ENCODE peak calls at places on chromosome 21, in six cellular contexts. One of them, this sample, is unnamed.

GRCh38 chr21:16075594-16076282 is 346.0 kb downstream of the USP25 start:
- DNase-seq in brain microvascular endothelial cell: no peak
- DNase-seq in mammary epithelial cell: no peak
- DNase-seq in epithelial cell of proximal tubule: no peak
- DNase-seq in OCI-LY7: no peak
- DNase-seq in tibial nerve: no peak
- DNase-seq in this sample: no peak

GRCh38 chr21:42438316-42439205 is 34.9 kb downstream of the UBASH3A start:
- DNase-seq in brain microvascular endothelial cell: no peak
- DNase-seq in mammary epithelial cell: no peak
- DNase-seq in epithelial cell of proximal tubule: no peak
- DNase-seq in OCI-LY7: no peak
- DNase-seq in tibial nerve: no peak
- DNase-seq in this sample: no peak

GRCh38 chr21:26887241-26887640 is 42.0 kb upstream of the ADAMTS1 start:
- DNase-seq in brain microvascular endothelial cell: peak
- DNase-seq in mammary epithelial cell: no peak
- DNase-seq in epithelial cell of proximal tubule: no peak
- DNase-seq in OCI-LY7: no peak
- DNase-seq in tibial nerve: no peak
- DNase-seq in this sample: peak

GRCh38 chr21:42570841-42571387 is 57.3 kb downstream of the SLC37A1 start:
- DNase-seq in brain microvascular endothelial cell: no peak
- DNase-seq in mammary epithelial cell: no peak
- DNase-seq in epithelial cell of proximal tubule: no peak
- DNase-seq in OCI-LY7: no peak
- DNase-seq in tibial nerve: no peak
- DNase-seq in this sample: no peak

GRCh38 chr21:31221051-31221450 is 123.0 kb downstream of the TIAM1 start:
- DNase-seq in brain microvascular endothelial cell: no peak
- DNase-seq in mammary epithelial cell: no peak
- DNase-seq in epithelial cell of proximal tubule: no peak
- DNase-seq in OCI-LY7: no peak
- DNase-seq in tibial nerve: peak
- DNase-seq in this sample: no peak

GRCh38 chr21:43719748-43720538 is 1.0 kb downstream of the PDXK start:
- DNase-seq in brain microvascular endothelial cell: no peak
- DNase-seq in mammary epithelial cell: no peak
- DNase-seq in epithelial cell of proximal tubule: no peak
- DNase-seq in OCI-LY7: peak
- DNase-seq in tibial nerve: no peak
- DNase-seq in this sample: no peak

GRCh38 chr21:37758997-37759396 is 157.3 kb downstream of the KCNJ6 start:
- DNase-seq in brain microvascular endothelial cell: peak
- DNase-seq in mammary epithelial cell: peak
- DNase-seq in epithelial cell of proximal tubule: no peak
- DNase-seq in OCI-LY7: peak
- DNase-seq in tibial nerve: no peak
- DNase-seq in this sample: peak

GRCh38 chr21:25850126-25850831 is 115.5 kb downstream of the GABPA start:
- DNase-seq in brain microvascular endothelial cell: no peak
- DNase-seq in mammary epithelial cell: peak
- DNase-seq in epithelial cell of proximal tubule: no peak
- DNase-seq in OCI-LY7: no peak
- DNase-seq in tibial nerve: no peak
- DNase-seq in this sample: no peak

GRCh38 chr21:31658053-31658452 is 1.4 kb upstream of the SOD1 start:
- DNase-seq in brain microvascular endothelial cell: no peak
- DNase-seq in mammary epithelial cell: no peak
- DNase-seq in epithelial cell of proximal tubule: no peak
- DNase-seq in OCI-LY7: no peak
- DNase-seq in tibial nerve: no peak
- DNase-seq in this sample: no peak

GRCh38 chr21:42474043-42474831 is 21.8 kb downstream of the RSPH1 start:
- DNase-seq in brain microvascular endothelial cell: no peak
- DNase-seq in mammary epithelial cell: peak
- DNase-seq in epithelial cell of proximal tubule: peak
- DNase-seq in OCI-LY7: no peak
- DNase-seq in tibial nerve: no peak
- DNase-seq in this sample: peak

GRCh38 chr21:42523941-42524340 is 10.3 kb downstream of the SLC37A1 start:
- DNase-seq in brain microvascular endothelial cell: no peak
- DNase-seq in mammary epithelial cell: no peak
- DNase-seq in epithelial cell of proximal tubule: no peak
- DNase-seq in OCI-LY7: no peak
- DNase-seq in tibial nerve: no peak
- DNase-seq in this sample: no peak

GRCh38 chr21:42561742-42562141 is 48.1 kb downstream of the SLC37A1 start:
- DNase-seq in brain microvascular endothelial cell: no peak
- DNase-seq in mammary epithelial cell: no peak
- DNase-seq in epithelial cell of proximal tubule: no peak
- DNase-seq in OCI-LY7: peak
- DNase-seq in tibial nerve: no peak
- DNase-seq in this sample: no peak

GRCh38 chr21:21158376-21158918 is 160.2 kb downstream of the NCAM2 start:
- DNase-seq in brain microvascular endothelial cell: no peak
- DNase-seq in mammary epithelial cell: no peak
- DNase-seq in epithelial cell of proximal tubule: no peak
- DNase-seq in OCI-LY7: no peak
- DNase-seq in tibial nerve: no peak
- DNase-seq in this sample: no peak

GRCh38 chr21:26941436-26941835 is 25.5 kb downstream of the ADAMTS5 start:
- DNase-seq in brain microvascular endothelial cell: no peak
- DNase-seq in mammary epithelial cell: no peak
- DNase-seq in epithelial cell of proximal tubule: no peak
- DNase-seq in OCI-LY7: no peak
- DNase-seq in tibial nerve: no peak
- DNase-seq in this sample: peak

GRCh38 chr21:23488245-23488644 is 2119.0 kb downstream of the MRPL39 start:
- DNase-seq in brain microvascular endothelial cell: no peak
- DNase-seq in mammary epithelial cell: no peak
- DNase-seq in epithelial cell of proximal tubule: no peak
- DNase-seq in OCI-LY7: no peak
- DNase-seq in tibial nerve: no peak
- DNase-seq in this sample: no peak

GRCh38 chr21:46552274-46552673 is 52.6 kb downstream of the S100B start:
- DNase-seq in brain microvascular endothelial cell: no peak
- DNase-seq in mammary epithelial cell: no peak
- DNase-seq in epithelial cell of proximal tubule: no peak
- DNase-seq in OCI-LY7: no peak
- DNase-seq in tibial nerve: no peak
- DNase-seq in this sample: no peak

GRCh38 chr21:46550511-46550941 is 54.4 kb downstream of the S100B start:
- DNase-seq in brain microvascular endothelial cell: no peak
- DNase-seq in mammary epithelial cell: no peak
- DNase-seq in epithelial cell of proximal tubule: no peak
- DNase-seq in OCI-LY7: no peak
- DNase-seq in tibial nerve: no peak
- DNase-seq in this sample: no peak

GRCh38 chr21:46549650-46550049 is 55.2 kb downstream of the S100B start:
- DNase-seq in brain microvascular endothelial cell: no peak
- DNase-seq in mammary epithelial cell: no peak
- DNase-seq in epithelial cell of proximal tubule: no peak
- DNase-seq in OCI-LY7: no peak
- DNase-seq in tibial nerve: no peak
- DNase-seq in this sample: no peak

GRCh38 chr21:46552865-46553379 is 52.0 kb downstream of the S100B start:
- DNase-seq in brain microvascular endothelial cell: no peak
- DNase-seq in mammary epithelial cell: no peak
- DNase-seq in epithelial cell of proximal tubule: no peak
- DNase-seq in OCI-LY7: no peak
- DNase-seq in tibial nerve: no peak
- DNase-seq in this sample: no peak

DNA sequence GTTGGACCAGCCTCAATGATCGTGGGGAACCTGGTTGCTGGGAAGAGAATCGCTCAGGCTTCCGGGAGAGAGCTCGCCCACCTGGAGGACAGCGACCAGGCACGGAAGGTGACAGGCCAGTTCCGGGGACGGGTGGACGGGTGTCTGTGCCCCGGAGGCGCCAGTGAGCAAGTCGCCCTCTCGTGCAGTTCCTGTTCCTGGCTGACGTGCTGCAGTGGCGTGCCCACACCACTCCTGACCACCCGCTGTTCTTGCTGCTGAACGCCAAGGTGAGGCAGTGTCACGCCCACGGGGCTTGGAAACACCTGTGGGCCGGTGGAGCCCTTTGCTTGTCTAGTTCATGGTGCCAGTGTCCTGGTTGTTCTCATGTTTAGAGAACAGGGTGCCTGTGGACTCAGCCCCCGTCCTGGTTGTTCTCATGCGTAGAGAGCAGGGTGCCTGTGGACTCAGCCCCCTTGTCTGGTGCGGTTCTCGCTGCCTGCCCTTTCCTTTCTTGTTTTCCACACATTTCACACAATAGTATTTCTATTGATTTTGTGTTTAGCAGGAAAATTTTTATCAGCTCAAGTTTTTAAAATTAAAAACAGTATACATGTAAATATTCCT is 53.1 kb downstream of the S100B start:
- DNase-seq in brain microvascular endothelial cell: no peak
- DNase-seq in mammary epithelial cell: no peak
- DNase-seq in epithelial cell of proximal tubule: no peak
- DNase-seq in OCI-LY7: peak
- DNase-seq in tibial nerve: no peak
- DNase-seq in this sample: no peak
- H3K4me3 ChIP-seq in brain microvascular endothelial cell: no peak
- H3K4me3 ChIP-seq in mammary epithelial cell: no peak
- H3K4me3 ChIP-seq in epithelial cell of proximal tubule: no peak
- H3K4me3 ChIP-seq in OCI-LY7: peak
- H3K4me3 ChIP-seq in tibial nerve: no peak
- H3K4me3 ChIP-seq in this sample: no peak

GRCh38 chr21:33686386-33686785 is 44.1 kb downstream of the ITSN1 start:
- DNase-seq in brain microvascular endothelial cell: no peak
- DNase-seq in mammary epithelial cell: no peak
- DNase-seq in epithelial cell of proximal tubule: no peak
- DNase-seq in OCI-LY7: no peak
- DNase-seq in tibial nerve: no peak
- DNase-seq in this sample: no peak

GRCh38 chr21:33687634-33688033 is 45.3 kb downstream of the ITSN1 start:
- DNase-seq in brain microvascular endothelial cell: no peak
- DNase-seq in mammary epithelial cell: no peak
- DNase-seq in epithelial cell of proximal tubule: no peak
- DNase-seq in OCI-LY7: no peak
- DNase-seq in tibial nerve: no peak
- DNase-seq in this sample: no peak

GRCh38 chr21:33691945-33692594 is 49.8 kb downstream of the ITSN1 start:
- DNase-seq in brain microvascular endothelial cell: no peak
- DNase-seq in mammary epithelial cell: no peak
- DNase-seq in epithelial cell of proximal tubule: no peak
- DNase-seq in OCI-LY7: no peak
- DNase-seq in tibial nerve: no peak
- DNase-seq in this sample: no peak

GRCh38 chr21:33688343-33688742 is 46.0 kb downstream of the ITSN1 start:
- DNase-seq in brain microvascular endothelial cell: peak
- DNase-seq in mammary epithelial cell: no peak
- DNase-seq in epithelial cell of proximal tubule: no peak
- DNase-seq in OCI-LY7: no peak
- DNase-seq in tibial nerve: no peak
- DNase-seq in this sample: peak

GRCh38 chr21:33690874-33691273 is 48.6 kb downstream of the ITSN1 start:
- DNase-seq in brain microvascular endothelial cell: no peak
- DNase-seq in mammary epithelial cell: no peak
- DNase-seq in epithelial cell of proximal tubule: no peak
- DNase-seq in OCI-LY7: no peak
- DNase-seq in tibial nerve: no peak
- DNase-seq in this sample: no peak
- TF ChIP-seq CTCF in brain microvascular endothelial cell: no peak
- TF ChIP-seq CTCF in mammary epithelial cell: no peak
- TF ChIP-seq CTCF in epithelial cell of proximal tubule: no peak
- TF ChIP-seq CTCF in OCI-LY7: no peak
- TF ChIP-seq CTCF in tibial nerve: no peak
- TF ChIP-seq CTCF in this sample: no peak

DNA sequence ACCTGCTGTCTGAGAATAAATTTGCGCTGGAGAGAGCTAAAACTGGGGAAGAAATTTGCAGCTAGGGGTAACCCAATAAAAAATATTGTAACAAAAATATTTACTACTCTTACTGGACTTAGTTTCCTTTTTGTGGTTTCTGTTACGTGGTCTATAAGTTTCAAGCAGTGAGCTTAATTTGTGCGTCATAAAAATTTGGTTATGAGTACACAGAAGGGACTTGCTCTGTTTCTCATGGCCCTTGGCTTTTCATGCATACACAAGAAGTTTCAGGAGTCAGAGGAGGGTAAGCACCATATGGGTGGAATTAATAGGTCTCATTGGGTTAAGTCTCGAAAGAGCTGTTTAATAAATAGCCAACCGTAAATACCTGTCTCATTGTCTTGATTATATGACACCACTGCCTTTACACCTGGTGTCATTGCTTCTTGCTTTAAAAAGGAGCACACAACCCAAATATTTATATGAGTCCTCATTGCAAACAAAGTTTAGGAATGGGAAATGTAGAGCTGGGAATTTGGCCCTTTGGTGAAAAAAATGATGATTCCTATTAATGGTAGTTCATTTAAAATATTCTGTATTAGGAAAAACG is 1.9 kb downstream of the BACH1 start:
- DNase-seq in brain microvascular endothelial cell: no peak
- DNase-seq in mammary epithelial cell: no peak
- DNase-seq in epithelial cell of proximal tubule: no peak
- DNase-seq in OCI-LY7: peak
- DNase-seq in tibial nerve: no peak
- DNase-seq in this sample: no peak
- H3K4me3 ChIP-seq in brain microvascular endothelial cell: peak
- H3K4me3 ChIP-seq in mammary epithelial cell: peak
- H3K4me3 ChIP-seq in epithelial cell of proximal tubule: peak
- H3K4me3 ChIP-seq in OCI-LY7: peak
- H3K4me3 ChIP-seq in tibial nerve: peak
- H3K4me3 ChIP-seq in this sample: peak

GRCh38 chr21:28790335-28790734 is 202.3 kb downstream of the LTN1 start:
- DNase-seq in brain microvascular endothelial cell: no peak
- DNase-seq in mammary epithelial cell: no peak
- DNase-seq in epithelial cell of proximal tubule: no peak
- DNase-seq in OCI-LY7: no peak
- DNase-seq in tibial nerve: no peak
- DNase-seq in this sample: no peak

GRCh38 chr21:28794341-28794970 is 198.2 kb downstream of the LTN1 start:
- DNase-seq in brain microvascular endothelial cell: no peak
- DNase-seq in mammary epithelial cell: no peak
- DNase-seq in epithelial cell of proximal tubule: no peak
- DNase-seq in OCI-LY7: no peak
- DNase-seq in tibial nerve: no peak
- DNase-seq in this sample: no peak

GRCh38 chr21:28795251-28795650 is 197.4 kb downstream of the LTN1 start:
- DNase-seq in brain microvascular endothelial cell: no peak
- DNase-seq in mammary epithelial cell: no peak
- DNase-seq in epithelial cell of proximal tubule: no peak
- DNase-seq in OCI-LY7: no peak
- DNase-seq in tibial nerve: no peak
- DNase-seq in this sample: no peak

GRCh38 chr21:28791595-28792282 is 200.9 kb downstream of the LTN1 start:
- DNase-seq in brain microvascular endothelial cell: no peak
- DNase-seq in mammary epithelial cell: no peak
- DNase-seq in epithelial cell of proximal tubule: no peak
- DNase-seq in OCI-LY7: no peak
- DNase-seq in tibial nerve: no peak
- DNase-seq in this sample: no peak

DNA sequence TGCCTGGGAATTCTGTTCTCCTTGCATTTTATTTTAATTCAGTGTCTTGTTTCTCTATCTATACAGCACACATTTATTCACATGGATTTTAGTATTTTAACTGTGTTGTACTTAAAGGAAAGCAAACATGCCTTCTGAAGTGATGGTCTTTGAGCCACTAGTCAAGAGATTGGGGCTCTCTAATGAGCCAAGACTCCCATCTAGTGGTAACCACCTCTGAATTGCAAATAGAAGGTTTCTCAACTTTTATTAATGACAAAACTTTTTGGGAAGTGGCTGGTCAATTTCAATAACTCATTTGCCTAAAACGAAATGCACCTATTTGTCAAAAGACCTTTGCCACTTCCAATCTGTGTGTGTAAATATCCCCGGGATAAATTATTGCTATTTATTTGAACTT is 199.6 kb downstream of the LTN1 start:
- DNase-seq in brain microvascular endothelial cell: peak
- DNase-seq in mammary epithelial cell: no peak
- DNase-seq in epithelial cell of proximal tubule: no peak
- DNase-seq in OCI-LY7: peak
- DNase-seq in tibial nerve: no peak
- DNase-seq in this sample: peak
- TF ChIP-seq CTCF in brain microvascular endothelial cell: peak
- TF ChIP-seq CTCF in mammary epithelial cell: peak
- TF ChIP-seq CTCF in epithelial cell of proximal tubule: peak
- TF ChIP-seq CTCF in OCI-LY7: peak
- TF ChIP-seq CTCF in tibial nerve: peak
- TF ChIP-seq CTCF in this sample: peak

This sample was measured in foreskin fibroblast.